ENCODE peak calls at places on chromosomes 2 and 18, in eight cellular contexts. One of them, this sample, is unnamed.

GRCh38 chr18:26961805-26962204 is 96.3 kb upstream of the AQP4 start:
- DNase-seq in NB4: no peak
- DNase-seq in uterus: no peak
- DNase-seq in spleen: no peak
- DNase-seq in aorta: no peak
- DNase-seq in right lobe of liver: no peak
- DNase-seq in AG09309: no peak
- DNase-seq in astrocyte of the spinal cord: no peak
- DNase-seq in this sample: no peak

GRCh38 chr2:40420478-40420877 is 31.4 kb downstream of the SLC8A1 start:
- DNase-seq in NB4: no peak
- DNase-seq in uterus: no peak
- DNase-seq in spleen: no peak
- DNase-seq in aorta: no peak
- DNase-seq in right lobe of liver: no peak
- DNase-seq in AG09309: no peak
- DNase-seq in astrocyte of the spinal cord: no peak
- DNase-seq in this sample: no peak

GRCh38 chr18:74266161-74266560 is 25.6 kb downstream of the CYB5A start:
- DNase-seq in NB4: no peak
- DNase-seq in uterus: no peak
- DNase-seq in spleen: no peak
- DNase-seq in aorta: no peak
- DNase-seq in right lobe of liver: no peak
- DNase-seq in AG09309: no peak
- DNase-seq in astrocyte of the spinal cord: peak; percentile 40
- DNase-seq in this sample: no peak

GRCh38 chr2:121849236-121849635 is 93.8 kb downstream of the TSN start:
- DNase-seq in NB4: no peak
- DNase-seq in uterus: no peak
- DNase-seq in spleen: no peak
- DNase-seq in aorta: no peak
- DNase-seq in right lobe of liver: no peak
- DNase-seq in AG09309: no peak
- DNase-seq in astrocyte of the spinal cord: no peak
- DNase-seq in this sample: no peak

GRCh38 chr18:57776354-57776753 is 26.8 kb downstream of the ATP8B1 start:
- DNase-seq in NB4: no peak
- DNase-seq in uterus: no peak
- DNase-seq in spleen: no peak
- DNase-seq in aorta: no peak
- DNase-seq in right lobe of liver: no peak
- DNase-seq in AG09309: no peak
- DNase-seq in astrocyte of the spinal cord: no peak
- DNase-seq in this sample: no peak

GRCh38 chr2:48343571-48344440 is 186.1 kb upstream of the STON1 start:
- DNase-seq in NB4: no peak
- DNase-seq in uterus: no peak
- DNase-seq in spleen: no peak
- DNase-seq in aorta: no peak
- DNase-seq in right lobe of liver: no peak
- DNase-seq in AG09309: peak; percentile 46
- DNase-seq in astrocyte of the spinal cord: peak; percentile 83
- DNase-seq in this sample: no peak

GRCh38 chr2:134900151-134900550 is 18.5 kb upstream of the CCNT2 start:
- DNase-seq in NB4: no peak
- DNase-seq in uterus: no peak
- DNase-seq in spleen: no peak
- DNase-seq in aorta: no peak
- DNase-seq in right lobe of liver: no peak
- DNase-seq in AG09309: no peak
- DNase-seq in astrocyte of the spinal cord: peak; percentile 24
- DNase-seq in this sample: no peak

GRCh38 chr2:184646177-184646576 is 47.8 kb downstream of the ZNF804A start:
- DNase-seq in NB4: no peak
- DNase-seq in uterus: no peak
- DNase-seq in spleen: no peak
- DNase-seq in aorta: no peak
- DNase-seq in right lobe of liver: no peak
- DNase-seq in AG09309: no peak
- DNase-seq in astrocyte of the spinal cord: peak; percentile 41
- DNase-seq in this sample: no peak

GRCh38 chr2:1283856-1284255 is 129.4 kb upstream of the TPO start:
- DNase-seq in NB4: no peak
- DNase-seq in uterus: no peak
- DNase-seq in spleen: no peak
- DNase-seq in aorta: no peak
- DNase-seq in right lobe of liver: no peak
- DNase-seq in AG09309: no peak
- DNase-seq in astrocyte of the spinal cord: no peak
- DNase-seq in this sample: no peak

GRCh38 chr2:128298286-128298685 is 20.4 kb downstream of the HS6ST1 start:
- DNase-seq in NB4: no peak
- DNase-seq in uterus: no peak
- DNase-seq in spleen: no peak
- DNase-seq in aorta: no peak
- DNase-seq in right lobe of liver: no peak
- DNase-seq in AG09309: no peak
- DNase-seq in astrocyte of the spinal cord: no peak
- DNase-seq in this sample: no peak

GRCh38 chr2:234162876-234163275 is 112.4 kb downstream of the SPP2 start:
- DNase-seq in NB4: no peak
- DNase-seq in uterus: no peak
- DNase-seq in spleen: no peak
- DNase-seq in aorta: no peak
- DNase-seq in right lobe of liver: no peak
- DNase-seq in AG09309: no peak
- DNase-seq in astrocyte of the spinal cord: no peak
- DNase-seq in this sample: no peak

GRCh38 chr2:137333386-137333972 is 568.1 kb downstream of the THSD7B start:
- DNase-seq in NB4: no peak
- DNase-seq in uterus: no peak
- DNase-seq in spleen: no peak
- DNase-seq in aorta: no peak
- DNase-seq in right lobe of liver: no peak
- DNase-seq in AG09309: no peak
- DNase-seq in astrocyte of the spinal cord: peak; percentile 20
- DNase-seq in this sample: no peak

GRCh38 chr18:11407900-11408299 is 201.5 kb upstream of the SLC35G4 start:
- DNase-seq in NB4: no peak
- DNase-seq in uterus: no peak
- DNase-seq in spleen: no peak
- DNase-seq in aorta: no peak
- DNase-seq in right lobe of liver: no peak
- DNase-seq in AG09309: no peak
- DNase-seq in astrocyte of the spinal cord: peak; percentile 20
- DNase-seq in this sample: no peak

GRCh38 chr2:237677951-237678481 is 50.6 kb downstream of the LRRFIP1 start:
- DNase-seq in NB4: peak; percentile 97
- DNase-seq in uterus: no peak
- DNase-seq in spleen: peak; percentile 76
- DNase-seq in aorta: no peak
- DNase-seq in right lobe of liver: no peak
- DNase-seq in AG09309: peak; percentile 57
- DNase-seq in astrocyte of the spinal cord: peak; percentile 71
- DNase-seq in this sample: peak; percentile 66

GRCh38 chr2:224004105-224004715 is 34.9 kb downstream of the SERPINE2 start:
- DNase-seq in NB4: no peak
- DNase-seq in uterus: no peak
- DNase-seq in spleen: no peak
- DNase-seq in aorta: no peak
- DNase-seq in right lobe of liver: no peak
- DNase-seq in AG09309: no peak
- DNase-seq in astrocyte of the spinal cord: no peak
- DNase-seq in this sample: no peak

GRCh38 chr2:131753640-131754561 is 226.2 kb downstream of the CCDC74A start:
- DNase-seq in NB4: no peak
- DNase-seq in uterus: no peak
- DNase-seq in spleen: peak; percentile 40
- DNase-seq in aorta: no peak
- DNase-seq in right lobe of liver: no peak
- DNase-seq in AG09309: no peak
- DNase-seq in astrocyte of the spinal cord: no peak
- DNase-seq in this sample: no peak

GRCh38 chr2:177394622-177395021 is 2.0 kb downstream of the AGPS start:
- DNase-seq in NB4: no peak
- DNase-seq in uterus: no peak
- DNase-seq in spleen: no peak
- DNase-seq in aorta: no peak
- DNase-seq in right lobe of liver: no peak
- DNase-seq in AG09309: no peak
- DNase-seq in astrocyte of the spinal cord: no peak
- DNase-seq in this sample: no peak
- H3K4me3 ChIP-seq in NB4: peak overlapping the region; percentile 94
- H3K4me3 ChIP-seq in uterus: no peak overlapping the region
- H3K4me3 ChIP-seq in spleen: no peak overlapping the region
- H3K4me3 ChIP-seq in aorta: no peak overlapping the region
- H3K4me3 ChIP-seq in right lobe of liver: no peak overlapping the region
- H3K4me3 ChIP-seq in AG09309: no peak overlapping the region
- H3K4me3 ChIP-seq in astrocyte of the spinal cord: no peak overlapping the region
- H3K4me3 ChIP-seq in this sample: no peak overlapping the region

GRCh38 chr2:19228092-19228670 is 130.2 kb downstream of the OSR1 start:
- DNase-seq in NB4: no peak
- DNase-seq in uterus: no peak
- DNase-seq in spleen: no peak
- DNase-seq in aorta: no peak
- DNase-seq in right lobe of liver: no peak
- DNase-seq in AG09309: no peak
- DNase-seq in astrocyte of the spinal cord: no peak
- DNase-seq in this sample: no peak
- H3K4me3 ChIP-seq in NB4: no peak overlapping the region
- H3K4me3 ChIP-seq in uterus: no peak overlapping the region
- H3K4me3 ChIP-seq in spleen: no peak overlapping the region
- H3K4me3 ChIP-seq in aorta: no peak overlapping the region
- H3K4me3 ChIP-seq in right lobe of liver: no peak overlapping the region
- H3K4me3 ChIP-seq in AG09309: no peak overlapping the region
- H3K4me3 ChIP-seq in astrocyte of the spinal cord: no peak overlapping the region
- H3K4me3 ChIP-seq in this sample: no peak overlapping the region

GRCh38 chr2:241560883-241561474 is 2.4 kb downstream of the BOK start:
- DNase-seq in NB4: no peak
- DNase-seq in uterus: no peak
- DNase-seq in spleen: no peak
- DNase-seq in aorta: no peak
- DNase-seq in right lobe of liver: peak; percentile 90
- DNase-seq in AG09309: no peak
- DNase-seq in astrocyte of the spinal cord: no peak
- DNase-seq in this sample: peak; percentile 68

GRCh38 chr2:241559489-241560180 is 1.1 kb downstream of the BOK start:
- DNase-seq in NB4: no peak
- DNase-seq in uterus: no peak
- DNase-seq in spleen: no peak
- DNase-seq in aorta: no peak
- DNase-seq in right lobe of liver: peak; percentile 77
- DNase-seq in AG09309: no peak
- DNase-seq in astrocyte of the spinal cord: peak; percentile 44
- DNase-seq in this sample: no peak

GRCh38 chr2:241560181-241560882 is 1.8 kb downstream of the BOK start:
- DNase-seq in NB4: no peak
- DNase-seq in uterus: no peak
- DNase-seq in spleen: no peak
- DNase-seq in aorta: no peak
- DNase-seq in right lobe of liver: peak; percentile 68
- DNase-seq in AG09309: no peak
- DNase-seq in astrocyte of the spinal cord: no peak
- DNase-seq in this sample: no peak

GRCh38 chr2:241556734-241557133 is 1.8 kb upstream of the BOK start:
- DNase-seq in NB4: no peak
- DNase-seq in uterus: no peak
- DNase-seq in spleen: no peak
- DNase-seq in aorta: no peak
- DNase-seq in right lobe of liver: no peak
- DNase-seq in AG09309: no peak
- DNase-seq in astrocyte of the spinal cord: no peak
- DNase-seq in this sample: no peak

GRCh38 chr2:241558532-241559488 is at the start of gene BOK:
- DNase-seq in NB4: no peak
- DNase-seq in uterus: peak; percentile 63
- DNase-seq in spleen: no peak
- DNase-seq in aorta: no peak
- DNase-seq in right lobe of liver: peak; percentile 90
- DNase-seq in AG09309: no peak
- DNase-seq in astrocyte of the spinal cord: peak; percentile 79
- DNase-seq in this sample: no peak
- H3K4me3 ChIP-seq in NB4: no peak within 1 kb of the TSS
- H3K4me3 ChIP-seq in uterus: peak within 1 kb of the TSS; percentile 88
- H3K4me3 ChIP-seq in spleen: peak within 1 kb of the TSS; percentile 52
- H3K4me3 ChIP-seq in aorta: peak within 1 kb of the TSS; percentile 34
- H3K4me3 ChIP-seq in right lobe of liver: peak within 1 kb of the TSS; percentile 88
- H3K4me3 ChIP-seq in AG09309: peak within 1 kb of the TSS; percentile 45
- H3K4me3 ChIP-seq in astrocyte of the spinal cord: peak within 1 kb of the TSS; percentile 57
- H3K4me3 ChIP-seq in this sample: peak within 1 kb of the TSS; percentile 50

DNA sequence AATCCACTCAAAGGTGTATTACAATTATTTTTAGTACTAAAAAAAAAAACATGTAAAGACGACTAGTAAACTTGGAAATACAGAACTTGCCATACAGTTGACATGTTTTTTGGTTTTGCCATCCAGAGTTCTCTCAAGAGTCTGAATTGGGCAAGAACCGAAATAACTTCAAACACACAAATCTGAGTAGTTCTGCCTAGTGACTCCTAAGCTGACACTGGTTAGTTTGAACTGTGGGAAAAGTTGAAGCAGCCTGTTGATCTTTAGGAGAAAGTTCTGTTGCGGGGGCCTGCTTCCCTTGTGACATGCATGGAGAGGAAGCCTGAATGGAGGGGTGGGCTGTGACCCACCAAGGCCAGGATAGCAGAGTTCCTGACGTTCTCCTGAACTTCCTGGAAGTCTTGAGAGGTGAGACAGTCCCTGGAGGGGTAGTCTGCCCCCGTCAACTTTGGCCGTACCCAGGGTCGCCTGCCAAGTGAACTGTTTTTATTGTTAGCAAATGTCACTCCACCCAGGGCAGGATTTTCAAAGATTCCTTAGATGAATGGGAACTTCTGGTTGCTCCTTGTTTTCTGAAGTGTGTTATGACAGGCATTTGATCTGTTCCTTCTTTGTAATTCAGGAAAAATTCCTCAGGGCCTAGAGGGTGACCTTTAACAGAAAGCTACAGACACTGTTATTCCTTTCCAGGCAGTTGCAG is 85.6 kb upstream of the SPTBN1 start:
- DNase-seq in NB4: no peak
- DNase-seq in uterus: no peak
- DNase-seq in spleen: no peak
- DNase-seq in aorta: no peak
- DNase-seq in right lobe of liver: no peak
- DNase-seq in AG09309: no peak
- DNase-seq in astrocyte of the spinal cord: no peak
- DNase-seq in this sample: peak; percentile 67
- H3K4me3 ChIP-seq in NB4: no peak overlapping the region
- H3K4me3 ChIP-seq in uterus: no peak overlapping the region
- H3K4me3 ChIP-seq in spleen: no peak overlapping the region
- H3K4me3 ChIP-seq in aorta: no peak overlapping the region
- H3K4me3 ChIP-seq in right lobe of liver: no peak overlapping the region
- H3K4me3 ChIP-seq in AG09309: no peak overlapping the region
- H3K4me3 ChIP-seq in astrocyte of the spinal cord: no peak overlapping the region
- H3K4me3 ChIP-seq in this sample: no peak overlapping the region

This sample was measured in tibial artery.